ENCODE peak calls at places on chromosomes 5 and 9, in five cellular contexts. E, M, L, D and U are unnamed samples.

GRCh38 chr9:19102181-19102630 is 498 bp downstream of the HAUS6 start:
- DNase-seq in E (peak; percentile 53), M (peak; percentile 72), L (no peak), D (no peak), U (no peak)

GRCh38 chr9:124297553-124297905 is 39.8 kb downstream of the NEK6 start:
- DNase-seq in E (peak; percentile 97), M (peak; percentile 90), L (peak; percentile 85), D (peak; percentile 86), U (peak; percentile 90)

GRCh38 chr9:93480728-93481324 is 27.4 kb upstream of the FAM120AOS start:
- DNase-seq in E (no peak), M (no peak), L (no peak), D (no peak), U (no peak)

GRCh38 chr9:8183618-8184017 is 384.0 kb upstream of the DMAC1 start:
- DNase-seq in E (no peak), M (no peak), L (no peak), D (no peak), U (no peak)

GRCh38 chr9:12993432-12993831 is 218.6 kb downstream of the LURAP1L start:
- DNase-seq in E (no peak), M (no peak), L (no peak), D (no peak), U (no peak)

GRCh38 chr9:133711428-133712220 is 26.5 kb downstream of the SARDH start:
- DNase-seq in E (no peak), M (peak; percentile 54), L (no peak), D (no peak), U (peak; percentile 37)

GRCh38 chr9:22169243-22169642 is 160.1 kb upstream of the CDKN2B start:
- DNase-seq in E (no peak), M (no peak), L (no peak), D (no peak), U (no peak)

GRCh38 chr9:134604834-134605233 is 36.8 kb upstream of the COL5A1 start:
- DNase-seq in E (no peak), M (no peak), L (peak; percentile 24), D (no peak), U (no peak)

GRCh38 chr5:136145030-136145429 is 12.4 kb downstream of the SMAD5 start:
- DNase-seq in E (no peak), M (no peak), L (no peak), D (no peak), U (no peak)

GRCh38 chr5:115296130-115296997 is at the start of gene CCDC112:
- DNase-seq in E (peak; percentile 91), M (peak; percentile 89), L (peak; percentile 87), D (peak; percentile 77), U (peak; percentile 42)

GRCh38 chr5:153896701-153897100 is 142.0 kb downstream of the FAM114A2 start:
- DNase-seq in E (peak; percentile 24), M (no peak), L (no peak), D (no peak), U (peak; percentile 8)

GRCh38 chr9:23851024-23851629 is 25.1 kb upstream of the ELAVL2 start:
- DNase-seq in E (no peak), M (no peak), L (no peak), D (no peak), U (no peak)

GRCh38 chr9:13480688-13481087 is 201.2 kb upstream of the MPDZ start:
- DNase-seq in E (peak; percentile 98), M (no peak), L (no peak), D (no peak), U (no peak)

GRCh38 chr5:126178521-126178920 is 244.7 kb upstream of the GRAMD2B start:
- DNase-seq in E (peak; percentile 82), M (no peak), L (no peak), D (no peak), U (no peak)

GRCh38 chr5:146042628-146043279 is 62.6 kb downstream of the PLAC8L1 start:
- DNase-seq in E (peak; percentile 79), M (no peak), L (no peak), D (no peak), U (peak; percentile 27)

GRCh38 chr9:135644631-135645218 is 5.4 kb upstream of the GLT6D1 start:
- DNase-seq in E (no peak), M (no peak), L (no peak), D (no peak), U (no peak)

GRCh38 chr5:123881791-123882244 is 369.8 kb downstream of the CSNK1G3 start:
- DNase-seq in E (no peak), M (no peak), L (no peak), D (no peak), U (no peak)

GRCh38 chr5:143837306-143837848 is 25.4 kb downstream of the HMHB1 start:
- DNase-seq in E (peak; percentile 8), M (no peak), L (no peak), D (no peak), U (no peak)

GRCh38 chr9:93124793-93125192 is 9.3 kb downstream of the NINJ1 start:
- DNase-seq in E (no peak), M (peak; percentile 64), L (no peak), D (no peak), U (no peak)

GRCh38 chr5:160506006-160507004 is 84.7 kb downstream of the PTTG1 start:
- DNase-seq in E (no peak), M (peak; percentile 67), L (no peak), D (no peak), U (no peak)

GRCh38 chr5:167582263-167582662 is 709.2 kb upstream of the WWC1 start:
- DNase-seq in E (no peak), M (no peak), L (no peak), D (no peak), U (no peak)

GRCh38 chr5:139759219-139759721 is 36.3 kb upstream of the PSD2 start:
- DNase-seq in E (no peak), M (no peak), L (no peak), D (no peak), U (no peak)

GRCh38 chr5:139761057-139761450 is 34.6 kb upstream of the PSD2 start:
- DNase-seq in E (no peak), M (no peak), L (no peak), D (no peak), U (no peak)

GRCh38 chr5:139758510-139759036 is 37.0 kb upstream of the PSD2 start:
- DNase-seq in E (no peak), M (no peak), L (no peak), D (no peak), U (no peak)

GRCh38 chr5:139761501-139761900 is 34.1 kb upstream of the PSD2 start:
- DNase-seq in E (no peak), M (no peak), L (no peak), D (no peak), U (no peak)

DNA sequence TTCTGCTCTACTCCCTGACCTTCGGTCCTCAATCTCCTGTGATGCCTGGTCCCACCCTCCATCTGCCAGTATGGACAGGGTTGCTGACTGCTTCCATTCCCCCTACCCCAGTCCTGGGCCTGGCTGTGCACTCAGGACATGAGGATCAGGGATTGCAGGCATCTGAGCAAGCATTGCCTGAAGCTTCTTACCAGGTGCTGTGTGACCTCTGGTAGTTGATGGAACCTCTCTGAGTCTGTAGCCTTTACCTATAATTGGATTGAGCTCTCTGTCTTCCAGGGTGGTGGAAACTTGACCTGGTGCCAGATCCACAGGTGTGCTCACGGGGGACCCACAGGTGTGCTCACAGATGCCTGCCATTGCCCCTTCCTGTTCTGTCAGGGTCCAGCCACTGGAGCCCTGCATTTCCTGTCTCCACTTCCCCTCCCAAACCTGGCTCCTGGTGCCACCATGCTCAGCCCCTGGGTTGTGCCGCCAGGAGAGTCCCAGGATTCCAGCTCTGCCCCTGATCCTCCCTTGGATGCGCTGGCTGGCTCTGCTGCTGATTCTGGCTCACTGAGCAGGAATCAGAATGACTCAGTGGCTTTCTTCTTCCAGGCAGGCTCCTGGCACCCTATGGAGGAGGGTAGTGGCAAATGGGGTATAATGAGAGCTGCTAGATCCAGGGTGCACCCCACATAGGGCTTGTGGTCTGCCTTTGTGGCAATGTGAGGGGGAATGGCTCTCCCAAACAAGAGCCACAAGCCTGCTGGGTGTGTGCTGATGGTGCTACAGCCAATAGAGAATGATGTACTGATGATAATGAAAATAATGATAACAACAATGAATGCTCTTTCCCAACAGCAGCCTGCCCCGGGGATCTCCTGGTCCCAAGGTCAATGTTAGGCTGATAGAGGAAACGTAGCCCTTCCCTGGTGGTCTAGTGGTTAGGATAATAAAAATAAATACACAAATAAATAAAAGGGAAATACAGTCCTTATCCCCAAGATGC is 35.2 kb upstream of the PSD2 start:
- DNase-seq in E (peak; percentile 95), M (no peak), L (no peak), D (no peak), U (no peak)
- H3K27me3 ChIP-seq in E (peaks cover 9% of the 10 kb centered on the region), M (peaks cover 39% of the 10 kb centered on the region), L (peaks cover 10% of the 10 kb centered on the region), D (peaks cover 6% of the 10 kb centered on the region), U (peaks cover 39% of the 10 kb centered on the region)

GRCh38 chr5:6725448-6725847 is 12.2 kb downstream of the TENT4A start:
- DNase-seq in E (no peak), M (no peak), L (no peak), D (no peak), U (no peak)

GRCh38 chr5:6728011-6728794 is 15.0 kb downstream of the TENT4A start:
- DNase-seq in E (no peak), M (no peak), L (no peak), D (no peak), U (no peak)

GRCh38 chr5:6728795-6729183 is 15.6 kb downstream of the TENT4A start:
- DNase-seq in E (no peak), M (no peak), L (no peak), D (no peak), U (no peak)

GRCh38 chr5:6726006-6726405 is 12.8 kb downstream of the TENT4A start:
- DNase-seq in E (no peak), M (no peak), L (no peak), D (no peak), U (no peak)

GRCh38 chr5:6727231-6727630 is 14.0 kb downstream of the TENT4A start:
- DNase-seq in E (no peak), M (no peak), L (no peak), D (no peak), U (no peak)
- H3K4me3 ChIP-seq in E (no peak overlapping the region), M (no peak overlapping the region), L (no peak overlapping the region), D (no peak overlapping the region), U (no peak overlapping the region)

DNA sequence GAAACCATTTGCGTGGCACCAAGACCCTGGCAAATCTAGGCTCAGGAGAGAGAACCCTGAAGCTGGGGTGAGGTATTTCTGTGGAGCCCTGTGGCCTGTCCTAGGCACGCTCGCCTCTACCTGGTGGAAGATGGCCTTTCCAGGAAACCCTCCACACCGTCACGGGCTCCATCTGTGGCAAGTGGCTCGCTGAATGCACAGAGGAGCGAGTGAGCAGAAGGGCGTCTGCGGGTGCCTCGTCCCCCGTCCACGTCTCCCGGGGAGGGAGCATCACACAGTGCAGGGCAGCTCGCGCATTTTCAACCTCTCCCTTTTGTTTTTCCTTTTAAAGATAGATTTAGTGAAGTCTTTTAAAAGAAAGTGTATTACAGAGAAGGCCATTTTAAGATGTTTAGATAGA is 25.3 kb upstream of the RASGEF1C start:
- DNase-seq in E (no peak), M (no peak), L (no peak), D (no peak), U (no peak)
- H3K9me3 ChIP-seq in E (peaks cover 2% of the 10 kb centered on the region), M (peaks cover 2% of the 10 kb centered on the region), L (peaks cover 35% of the 10 kb centered on the region), D (no peaks in the 10 kb centered on the region), U (peaks cover 6% of the 10 kb centered on the region)

GRCh38 chr5:139806726-139807646 is 11.4 kb downstream of the PSD2 start:
- DNase-seq in E (no peak), M (no peak), L (no peak), D (no peak), U (no peak)

GRCh38 chr5:139804800-139805397 is 9.3 kb downstream of the PSD2 start:
- DNase-seq in E (no peak), M (no peak), L (no peak), D (no peak), U (no peak)

GRCh38 chr5:139806111-139806510 is 10.5 kb downstream of the PSD2 start:
- DNase-seq in E (no peak), M (no peak), L (no peak), D (no peak), U (no peak)

GRCh38 chr5:139803978-139804377 is 8.4 kb downstream of the PSD2 start:
- DNase-seq in E (no peak), M (no peak), L (no peak), D (no peak), U (no peak)

GRCh38 chr5:139805545-139805944 is 9.9 kb downstream of the PSD2 start:
- DNase-seq in E (no peak), M (no peak), L (no peak), D (no peak), U (no peak)
- H3K27me3 ChIP-seq in E (peaks cover 9% of the 10 kb centered on the region), M (peaks cover 5% of the 10 kb centered on the region), L (peaks cover 4% of the 10 kb centered on the region), D (no peaks in the 10 kb centered on the region), U (peaks cover 20% of the 10 kb centered on the region)